ENCODE peak calls at places on chromosomes 2 and 18, in ten cellular contexts. One of them, this sample, is unnamed.

GRCh38 chr2:166651080-166651675 is 157.1 kb upstream of the SCN7A start:
- DNase-seq in brain microvascular endothelial cell: peak; percentile 59
- DNase-seq in A549: no peak
- DNase-seq in pancreas: no peak
- DNase-seq in upper lobe of left lung: no peak
- DNase-seq in hepatocyte: peak; percentile 11
- DNase-seq in SK-N-SH: no peak
- DNase-seq in tibial nerve: no peak
- DNase-seq in body of pancreas: no peak
- DNase-seq in H1: no peak
- DNase-seq in this sample: peak; percentile 68

GRCh38 chr2:190792956-190793888 is 87.4 kb upstream of the GLS start:
- DNase-seq in pancreas: no peak
- DNase-seq in tibial nerve: no peak
- DNase-seq in A549: no peak
- DNase-seq in body of pancreas: no peak
- DNase-seq in SK-N-SH: no peak
- DNase-seq in upper lobe of left lung: no peak
- DNase-seq in hepatocyte: no peak
- DNase-seq in brain microvascular endothelial cell: no peak
- DNase-seq in H1: no peak
- DNase-seq in this sample: no peak

GRCh38 chr2:25664531-25665307 is 8.7 kb downstream of the DTNB start:
- DNase-seq in tibial nerve: peak; percentile 66
- DNase-seq in upper lobe of left lung: peak; percentile 78
- DNase-seq in body of pancreas: peak; percentile 71
- DNase-seq in hepatocyte: peak; percentile 80
- DNase-seq in A549: peak; percentile 91
- DNase-seq in SK-N-SH: peak; percentile 64
- DNase-seq in brain microvascular endothelial cell: peak; percentile 62
- DNase-seq in pancreas: no peak
- DNase-seq in H1: peak; percentile 62
- DNase-seq in this sample: peak; percentile 44

GRCh38 chr2:149313512-149313972 is 16.8 kb upstream of the LYPD6 start:
- DNase-seq in hepatocyte: peak; percentile 70
- DNase-seq in SK-N-SH: peak; percentile 85
- DNase-seq in A549: peak; percentile 45
- DNase-seq in pancreas: no peak
- DNase-seq in H1: peak; percentile 64
- DNase-seq in brain microvascular endothelial cell: peak; percentile 12
- DNase-seq in body of pancreas: peak; percentile 48
- DNase-seq in tibial nerve: no peak
- DNase-seq in upper lobe of left lung: no peak
- DNase-seq in this sample: no peak

GRCh38 chr18:63867368-63867767 is 20.1 kb upstream of the SERPINB2 start:
- DNase-seq in SK-N-SH: no peak
- DNase-seq in tibial nerve: no peak
- DNase-seq in upper lobe of left lung: no peak
- DNase-seq in pancreas: no peak
- DNase-seq in H1: no peak
- DNase-seq in body of pancreas: no peak
- DNase-seq in A549: no peak
- DNase-seq in hepatocyte: no peak
- DNase-seq in brain microvascular endothelial cell: no peak
- DNase-seq in this sample: no peak

GRCh38 chr2:54083440-54083839 is 32.0 kb upstream of the ACYP2 start:
- DNase-seq in brain microvascular endothelial cell: no peak
- DNase-seq in SK-N-SH: no peak
- DNase-seq in body of pancreas: no peak
- DNase-seq in A549: no peak
- DNase-seq in H1: no peak
- DNase-seq in pancreas: no peak
- DNase-seq in hepatocyte: no peak
- DNase-seq in upper lobe of left lung: no peak
- DNase-seq in tibial nerve: no peak
- DNase-seq in this sample: no peak

GRCh38 chr2:230908094-230908594 is 16.9 kb downstream of the GPR55 start:
- DNase-seq in body of pancreas: no peak
- DNase-seq in SK-N-SH: no peak
- DNase-seq in pancreas: no peak
- DNase-seq in upper lobe of left lung: peak; percentile 16
- DNase-seq in brain microvascular endothelial cell: no peak
- DNase-seq in tibial nerve: no peak
- DNase-seq in hepatocyte: no peak
- DNase-seq in A549: no peak
- DNase-seq in H1: no peak
- DNase-seq in this sample: no peak

GRCh38 chr2:237968048-237968862 is 1.4 kb downstream of the UBE2F start:
- DNase-seq in pancreas: no peak
- DNase-seq in brain microvascular endothelial cell: peak; percentile 38
- DNase-seq in upper lobe of left lung: peak; percentile 50
- DNase-seq in hepatocyte: peak; percentile 50
- DNase-seq in body of pancreas: no peak
- DNase-seq in tibial nerve: peak; percentile 60
- DNase-seq in H1: no peak
- DNase-seq in SK-N-SH: peak; percentile 59
- DNase-seq in A549: peak; percentile 31
- DNase-seq in this sample: peak; percentile 20

GRCh38 chr2:140242889-140243288 is 1462.7 kb upstream of the NXPH2 start:
- DNase-seq in tibial nerve: no peak
- DNase-seq in pancreas: no peak
- DNase-seq in upper lobe of left lung: no peak
- DNase-seq in SK-N-SH: no peak
- DNase-seq in hepatocyte: no peak
- DNase-seq in H1: no peak
- DNase-seq in brain microvascular endothelial cell: no peak
- DNase-seq in body of pancreas: no peak
- DNase-seq in A549: peak; percentile 1
- DNase-seq in this sample: no peak

GRCh38 chr2:62197609-62198236 is 1.8 kb downstream of the B3GNT2 start:
- DNase-seq in body of pancreas: peak; percentile 34
- DNase-seq in hepatocyte: peak; percentile 43
- DNase-seq in upper lobe of left lung: peak; percentile 72
- DNase-seq in H1: peak; percentile 62
- DNase-seq in SK-N-SH: peak; percentile 68
- DNase-seq in brain microvascular endothelial cell: no peak
- DNase-seq in pancreas: peak; percentile 72
- DNase-seq in A549: no peak
- DNase-seq in tibial nerve: no peak
- DNase-seq in this sample: no peak
- TF ChIP-seq CTCF in body of pancreas: no peak
- TF ChIP-seq CTCF in hepatocyte: no peak
- TF ChIP-seq CTCF in upper lobe of left lung: no peak
- TF ChIP-seq CTCF in H1: no peak
- TF ChIP-seq CTCF in SK-N-SH: no peak
- TF ChIP-seq CTCF in brain microvascular endothelial cell: no peak
- TF ChIP-seq CTCF in pancreas: no peak
- TF ChIP-seq CTCF in A549: no peak
- TF ChIP-seq CTCF in tibial nerve: no peak
- TF ChIP-seq CTCF in this sample: no peak

GRCh38 chr2:120624056-120624737 is 111.5 kb upstream of the GLI2 start:
- DNase-seq in upper lobe of left lung: no peak
- DNase-seq in hepatocyte: no peak
- DNase-seq in tibial nerve: no peak
- DNase-seq in brain microvascular endothelial cell: no peak
- DNase-seq in H1: no peak
- DNase-seq in pancreas: no peak
- DNase-seq in body of pancreas: peak; percentile 11
- DNase-seq in SK-N-SH: no peak
- DNase-seq in A549: no peak
- DNase-seq in this sample: no peak

GRCh38 chr2:120626566-120626965 is 109.1 kb upstream of the GLI2 start:
- DNase-seq in tibial nerve: no peak
- DNase-seq in H1: no peak
- DNase-seq in A549: no peak
- DNase-seq in body of pancreas: peak; percentile 3
- DNase-seq in pancreas: no peak
- DNase-seq in upper lobe of left lung: peak; percentile 25
- DNase-seq in hepatocyte: no peak
- DNase-seq in brain microvascular endothelial cell: no peak
- DNase-seq in SK-N-SH: no peak
- DNase-seq in this sample: no peak

GRCh38 chr2:120622886-120623753 is 112.5 kb upstream of the GLI2 start:
- DNase-seq in H1: no peak
- DNase-seq in body of pancreas: peak; percentile 7
- DNase-seq in A549: no peak
- DNase-seq in hepatocyte: no peak
- DNase-seq in pancreas: no peak
- DNase-seq in SK-N-SH: no peak
- DNase-seq in tibial nerve: no peak
- DNase-seq in upper lobe of left lung: no peak
- DNase-seq in brain microvascular endothelial cell: no peak
- DNase-seq in this sample: no peak

GRCh38 chr2:120625865-120626560 is 109.7 kb upstream of the GLI2 start:
- DNase-seq in SK-N-SH: no peak
- DNase-seq in upper lobe of left lung: peak; percentile 91
- DNase-seq in brain microvascular endothelial cell: no peak
- DNase-seq in hepatocyte: peak; percentile 50
- DNase-seq in body of pancreas: peak; percentile 92
- DNase-seq in tibial nerve: no peak
- DNase-seq in pancreas: peak; percentile 86
- DNase-seq in H1: no peak
- DNase-seq in A549: no peak
- DNase-seq in this sample: no peak

GRCh38 chr2:120624738-120625446 is 110.8 kb upstream of the GLI2 start:
- DNase-seq in H1: no peak
- DNase-seq in body of pancreas: peak; percentile 6
- DNase-seq in tibial nerve: no peak
- DNase-seq in hepatocyte: no peak
- DNase-seq in pancreas: no peak
- DNase-seq in upper lobe of left lung: no peak
- DNase-seq in A549: no peak
- DNase-seq in brain microvascular endothelial cell: no peak
- DNase-seq in SK-N-SH: no peak
- DNase-seq in this sample: no peak
- H3K27ac ChIP-seq in H1: no peak overlapping the region
- H3K27ac ChIP-seq in body of pancreas: peak overlapping the region; percentile 64
- H3K27ac ChIP-seq in tibial nerve: no peak overlapping the region
- H3K27ac ChIP-seq in hepatocyte: no peak overlapping the region
- H3K27ac ChIP-seq in pancreas: no peak overlapping the region
- H3K27ac ChIP-seq in upper lobe of left lung: peak overlapping the region; percentile 20
- H3K27ac ChIP-seq in A549: no peak overlapping the region
- H3K27ac ChIP-seq in brain microvascular endothelial cell: no peak overlapping the region
- H3K27ac ChIP-seq in SK-N-SH: no peak overlapping the region
- H3K27ac ChIP-seq in this sample: no peak overlapping the region

GRCh38 chr2:196113061-196113974 is 44.7 kb upstream of the DNAH7 start:
- DNase-seq in hepatocyte: no peak
- DNase-seq in body of pancreas: no peak
- DNase-seq in SK-N-SH: no peak
- DNase-seq in brain microvascular endothelial cell: peak; percentile 75
- DNase-seq in tibial nerve: peak; percentile 30
- DNase-seq in pancreas: no peak
- DNase-seq in H1: no peak
- DNase-seq in A549: no peak
- DNase-seq in upper lobe of left lung: no peak
- DNase-seq in this sample: peak; percentile 50

GRCh38 chr2:196108604-196109003 is 40.0 kb upstream of the DNAH7 start:
- DNase-seq in A549: no peak
- DNase-seq in H1: no peak
- DNase-seq in upper lobe of left lung: no peak
- DNase-seq in brain microvascular endothelial cell: no peak
- DNase-seq in hepatocyte: no peak
- DNase-seq in pancreas: no peak
- DNase-seq in tibial nerve: no peak
- DNase-seq in body of pancreas: no peak
- DNase-seq in SK-N-SH: no peak
- DNase-seq in this sample: no peak

DNA sequence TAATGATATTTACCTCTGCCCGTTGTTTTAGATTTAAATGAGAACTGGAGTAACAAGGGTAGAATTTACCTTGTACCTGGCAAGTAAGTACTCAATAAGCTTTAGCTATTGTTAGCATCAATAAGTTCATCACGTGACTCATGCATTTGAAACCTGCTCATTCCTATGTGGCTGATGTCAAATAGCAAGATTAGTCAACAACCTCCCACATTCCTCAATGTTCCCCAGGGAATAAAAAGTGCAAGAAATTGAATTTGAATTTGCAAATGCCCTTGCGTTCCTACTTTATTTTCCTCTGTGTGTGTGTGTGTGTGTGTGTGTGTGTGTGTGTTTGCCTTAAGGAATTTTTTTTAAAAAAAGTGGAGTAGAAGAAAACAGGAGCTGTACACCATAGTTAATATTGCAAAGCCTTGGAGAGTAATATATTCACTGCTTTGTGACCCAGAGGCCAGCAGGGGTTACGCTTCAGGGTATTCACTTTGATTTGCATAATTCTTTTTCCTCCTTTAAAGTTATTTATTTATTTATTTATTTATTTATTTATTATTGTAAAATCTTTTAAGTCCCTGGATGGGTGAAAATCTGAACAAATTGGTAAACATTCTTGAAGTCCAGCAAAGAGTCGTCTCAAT is 43.9 kb upstream of the DNAH7 start:
- DNase-seq in tibial nerve: no peak
- DNase-seq in A549: peak; percentile 29
- DNase-seq in H1: no peak
- DNase-seq in body of pancreas: no peak
- DNase-seq in hepatocyte: no peak
- DNase-seq in SK-N-SH: no peak
- DNase-seq in pancreas: no peak
- DNase-seq in brain microvascular endothelial cell: peak; percentile 83
- DNase-seq in upper lobe of left lung: no peak
- DNase-seq in this sample: peak; percentile 51
- H3K4me3 ChIP-seq in tibial nerve: no peak overlapping the region
- H3K4me3 ChIP-seq in A549: no peak overlapping the region
- H3K4me3 ChIP-seq in H1: no peak overlapping the region
- H3K4me3 ChIP-seq in body of pancreas: no peak overlapping the region
- H3K4me3 ChIP-seq in hepatocyte: no peak overlapping the region
- H3K4me3 ChIP-seq in SK-N-SH: no peak overlapping the region
- H3K4me3 ChIP-seq in pancreas: no peak overlapping the region
- H3K4me3 ChIP-seq in brain microvascular endothelial cell: no peak overlapping the region
- H3K4me3 ChIP-seq in upper lobe of left lung: no peak overlapping the region
- H3K4me3 ChIP-seq in this sample: no peak overlapping the region

DNA sequence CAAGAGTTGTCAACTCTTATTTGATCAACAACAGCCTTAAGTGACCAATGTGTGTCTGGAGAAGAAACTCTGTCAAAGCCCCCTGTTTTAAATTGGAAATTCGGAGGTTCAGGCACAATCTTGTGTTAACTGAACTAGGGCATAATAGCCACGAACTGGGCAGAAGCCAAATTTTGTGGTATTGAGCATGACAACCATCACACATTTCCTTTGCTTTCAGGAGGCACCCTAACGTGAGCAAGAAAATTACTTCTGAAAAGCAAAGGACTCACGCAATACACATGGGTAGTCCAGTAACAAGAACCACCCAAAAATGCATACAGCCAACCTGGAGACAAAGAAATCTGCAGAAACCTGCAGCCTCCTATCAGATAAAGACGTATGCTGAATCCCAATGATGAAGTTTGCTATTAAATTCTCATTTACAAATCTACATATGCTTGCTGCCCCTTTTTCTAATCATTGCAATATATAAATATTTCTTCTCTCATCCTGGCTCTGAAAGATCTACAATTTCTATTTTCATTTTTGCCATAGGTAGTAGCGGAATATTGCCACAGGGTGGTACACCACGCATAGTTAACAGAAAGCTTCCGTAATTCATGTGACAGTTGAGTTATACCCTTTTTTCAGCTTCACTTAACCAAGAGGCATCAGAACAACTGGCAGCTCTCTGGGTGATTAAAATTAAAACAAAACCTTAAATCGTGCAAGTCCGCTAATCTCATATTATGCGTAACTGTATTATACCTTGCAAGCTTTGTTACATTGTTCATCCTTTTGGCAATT is 495.8 kb downstream of the NRXN1 start:
- DNase-seq in pancreas: no peak
- DNase-seq in brain microvascular endothelial cell: peak; percentile 35
- DNase-seq in tibial nerve: no peak
- DNase-seq in H1: no peak
- DNase-seq in SK-N-SH: peak; percentile 14
- DNase-seq in upper lobe of left lung: no peak
- DNase-seq in body of pancreas: no peak
- DNase-seq in A549: peak; percentile 26
- DNase-seq in hepatocyte: peak; percentile 56
- DNase-seq in this sample: no peak
- TF ChIP-seq CTCF in pancreas: peak; percentile 16
- TF ChIP-seq CTCF in brain microvascular endothelial cell: peak; percentile 61
- TF ChIP-seq CTCF in tibial nerve: peak; percentile 56
- TF ChIP-seq CTCF in H1: no peak
- TF ChIP-seq CTCF in SK-N-SH: peak; percentile 70
- TF ChIP-seq CTCF in upper lobe of left lung: peak; percentile 22
- TF ChIP-seq CTCF in body of pancreas: no peak
- TF ChIP-seq CTCF in A549: peak; percentile 51
- TF ChIP-seq CTCF in hepatocyte: peak; percentile 82
- TF ChIP-seq CTCF in this sample: peak; percentile 74